ENCODE peak calls at places on chromosomes 4 and X, in nine cellular contexts. I is DND-41; R is fibroblast of lung; A is ecto neural progenitor cell; N is dorsolateral prefrontal cortex; B is HS-5; W is GM04504; V is nucleus accumbens; L is stimulated activated CD4-positive, alpha-beta T cell treated with anti-CD3 and anti-CD28 coated beads, Interleukin-15, amount 100 ng/mL, for 1 hour. M is an unnamed sample.
A peak's percentile ranks its signal among the peaks of the same experiment; 100 is the strongest.

GRCh38 chr4:54233697-54234496 is 4.8 kb downstream of the PDGFRA start:
- DNase-seq in I (peak; percentile 37), R (peak; percentile 73), A (peak; percentile 78), N (peak; percentile 74), B (no peak), W (no peak), V (peak; percentile 77), L (peak; percentile 54), M (peak; percentile 54)

GRCh38 chr4:103150677-103151076 is 47.5 kb downstream of the CENPE start:
- DNase-seq in I (no peak), R (peak; percentile 57), A (no peak), N (no peak), B (peak; percentile 71), W (peak; percentile 16), V (no peak), L (no peak), M (no peak)

GRCh38 chrX:311156-312129 is 7.2 kb downstream of the GTPBP6 start:
- DNase-seq in I (no peak), R (no peak), A (no peak), N (no peak), B (no peak), W (no peak), V (no peak), L (no peak), M (no peak)

GRCh38 chr4:84224522-84224921 is 274.6 kb downstream of the NKX6-1 start:
- DNase-seq in I (no peak), R (no peak), A (no peak), N (no peak), B (no peak), W (no peak), V (no peak), L (no peak), M (no peak)

GRCh38 chr4:123892368-123892961 is 495.9 kb downstream of the SPRY1 start:
- DNase-seq in I (no peak), R (no peak), A (no peak), N (no peak), B (no peak), W (peak; percentile 13), V (no peak), L (no peak), M (no peak)

GRCh38 chr4:107666134-107666533 is 53.9 kb downstream of the PAPSS1 start:
- DNase-seq in I (no peak), R (peak; percentile 29), A (no peak), N (no peak), B (peak; percentile 11), W (no peak), V (no peak), L (no peak), M (no peak)

GRCh38 chrX:24081661-24082154 is 27.0 kb downstream of the EIF2S3 start:
- DNase-seq in I (peak; percentile 68), R (peak; percentile 45), A (peak; percentile 78), N (peak; percentile 5), B (no peak), W (peak; percentile 40), V (no peak), L (peak; percentile 17), M (no peak)

GRCh38 chr4:77154074-77154473 is 2.9 kb upstream of the CCNG2 start:
- DNase-seq in I (no peak), R (no peak), A (no peak), N (no peak), B (no peak), W (no peak), V (no peak), L (no peak), M (no peak)

GRCh38 chr4:83369825-83370639 is 35.4 kb upstream of the HPSE start:
- DNase-seq in I (no peak), R (peak; percentile 25), A (no peak), N (no peak), B (no peak), W (no peak), V (no peak), L (no peak), M (no peak)

GRCh38 chr4:181569553-181569952 is 673.6 kb upstream of the TENM3 start:
- DNase-seq in I (no peak), R (peak; percentile 57), A (no peak), N (no peak), B (no peak), W (peak; percentile 22), V (no peak), L (no peak), M (no peak)

GRCh38 chr4:17124767-17125166 is 226.3 kb upstream of the LDB2 start:
- DNase-seq in I (no peak), R (no peak), A (no peak), N (no peak), B (no peak), W (no peak), V (no peak), L (no peak), M (no peak)

GRCh38 chr4:15368906-15369305 is 58.9 kb upstream of the C1QTNF7 start:
- DNase-seq in I (no peak), R (peak; percentile 72), A (no peak), N (no peak), B (peak; percentile 33), W (peak; percentile 52), V (no peak), L (no peak), M (no peak)

GRCh38 chr4:181701219-181701618 is 542.0 kb upstream of the TENM3 start:
- DNase-seq in I (no peak), R (no peak), A (no peak), N (no peak), B (no peak), W (no peak), V (no peak), L (no peak), M (no peak)

GRCh38 chr4:76206222-76206942 is 7.2 kb downstream of the SCARB2 start:
- DNase-seq in I (no peak), R (no peak), A (no peak), N (no peak), B (no peak), W (no peak), V (no peak), L (no peak), M (no peak)

GRCh38 chr4:52659722-52660261 is 691 bp upstream of the USP46 start:
- DNase-seq in I (peak; percentile 11), R (peak; percentile 23), A (peak; percentile 58), N (peak; percentile 67), B (no peak), W (no peak), V (peak; percentile 46), L (no peak), M (peak; percentile 61)

GRCh38 chr4:26326791-26327190 is 6.0 kb downstream of the RBPJ start:
- DNase-seq in I (no peak), R (peak; percentile 99), A (no peak), N (no peak), B (peak; percentile 90), W (peak; percentile 57), V (no peak), L (no peak), M (no peak)

GRCh38 chrX:13607356-13607995 is 38.1 kb downstream of the EGFL6 start:
- DNase-seq in I (no peak), R (no peak), A (no peak), N (no peak), B (no peak), W (no peak), V (no peak), L (no peak), M (no peak)

GRCh38 chr4:105057370-105058096 is 89.1 kb upstream of the TET2 start:
- DNase-seq in I (no peak), R (no peak), A (no peak), N (no peak), B (no peak), W (no peak), V (no peak), L (no peak), M (no peak)

GRCh38 chrX:37425370-37425769 is 76.2 kb downstream of the PRRG1 start:
- DNase-seq in I (no peak), R (peak; percentile 30), A (no peak), N (no peak), B (no peak), W (no peak), V (no peak), L (no peak), M (no peak)

GRCh38 chr4:141469392-141469791 is 167.0 kb upstream of the IL15 start:
- DNase-seq in I (no peak), R (peak; percentile 19), A (no peak), N (no peak), B (no peak), W (no peak), V (no peak), L (no peak), M (no peak)

GRCh38 chrX:85309717-85310116 is 65.9 kb downstream of the ZNF711 start:
- DNase-seq in I (no peak), R (no peak), A (no peak), N (no peak), B (no peak), W (no peak), V (no peak), L (no peak), M (no peak)

GRCh38 chr4:40992472-40993298 is 221.7 kb downstream of the APBB2 start:
- DNase-seq in I (no peak), R (peak; percentile 88), A (no peak), N (no peak), B (peak; percentile 75), W (no peak), V (no peak), L (no peak), M (no peak)

GRCh38 chr4:26028793-26029511 is 114.9 kb downstream of the SMIM20 start:
- DNase-seq in I (no peak), R (peak; percentile 57), A (peak; percentile 89), N (peak; percentile 18), B (no peak), W (no peak), V (peak; percentile 31), L (peak; percentile 72), M (no peak)

GRCh38 chrX:2351999-2352995 is 148.5 kb downstream of the DHRSX start:
- DNase-seq in I (no peak), R (peak; percentile 99), A (no peak), N (peak; percentile 7), B (peak; percentile 97), W (peak; percentile 77), V (no peak), L (no peak), M (no peak)

GRCh38 chrX:101485212-101486064 is at the start of gene ARMCX4:
- DNase-seq in I (no peak), R (peak; percentile 74), A (peak; percentile 81), N (peak; percentile 85), B (no peak), W (peak; percentile 20), V (peak; percentile 60), L (peak; percentile 19), M (peak; percentile 21)

GRCh38 chrX:133674726-133675470 is 259.6 kb upstream of the GPC4 start:
- DNase-seq in I (no peak), R (no peak), A (no peak), N (no peak), B (no peak), W (no peak), V (no peak), L (no peak), M (no peak)

GRCh38 chr4:112652216-112652615 is 15.3 kb downstream of the LARP7 start:
- DNase-seq in I (no peak), R (no peak), A (no peak), N (no peak), B (no peak), W (no peak), V (no peak), L (no peak), M (no peak)

GRCh38 chrX:27924718-27925117 is 56.5 kb downstream of the DCAF8L1 start:
- DNase-seq in I (no peak), R (no peak), A (no peak), N (no peak), B (no peak), W (no peak), V (no peak), L (no peak), M (no peak)

GRCh38 chr4:95693594-95693993 is 144.8 kb upstream of the UNC5C start:
- DNase-seq in I (peak; percentile 10), R (peak; percentile 13), A (no peak), N (no peak), B (no peak), W (no peak), V (no peak), L (no peak), M (no peak)

GRCh38 chr4:98653890-98654867 is 4.2 kb downstream of the TSPAN5 start:
- DNase-seq in I (no peak), R (peak; percentile 99), A (no peak), N (no peak), B (peak; percentile 88), W (peak; percentile 89), V (no peak), L (no peak), M (no peak)

GRCh38 chr4:10509733-10510132 is 52.5 kb upstream of the ZNF518B start:
- DNase-seq in I (no peak), R (no peak), A (no peak), N (no peak), B (no peak), W (no peak), V (no peak), L (no peak), M (no peak)

M was measured in substantia nigra.